ENCODE peak calls at places on chromosomes 2 and 18, in nine cellular contexts. S, X, K, U, C, M, E, J and I are unnamed samples.

GRCh38 chr2:158610059-158610458 is 153.3 kb downstream of the PKP4 start:
- DNase-seq in S (no peak), X (no peak), K (no peak), U (no peak), C (no peak), M (no peak), E (no peak), J (no peak), I (no peak)

GRCh38 chr2:67797801-67798535 is 264.8 kb downstream of the C1D start:
- DNase-seq in S (no peak), X (no peak), K (peak; percentile 26), U (peak; percentile 26), C (no peak), M (no peak), E (peak; percentile 45), J (no peak), I (peak; percentile 19)

GRCh38 chr2:6354546-6354945 is 511.2 kb downstream of the CMPK2 start:
- DNase-seq in S (no peak), X (no peak), K (no peak), U (no peak), C (no peak), M (no peak), E (no peak), J (no peak), I (no peak)

GRCh38 chr2:186328848-186329247 is 157.2 kb upstream of the ZC3H15 start:
- DNase-seq in S (no peak), X (no peak), K (no peak), U (no peak), C (no peak), M (no peak), E (no peak), J (no peak), I (peak; percentile 18)

GRCh38 chr2:68857855-68858456 is 13.2 kb downstream of the BMP10 start:
- DNase-seq in S (no peak), X (no peak), K (no peak), U (no peak), C (no peak), M (no peak), E (peak; percentile 17), J (no peak), I (no peak)

GRCh38 chr2:175445276-175445675 is 263.8 kb upstream of the ATP5MC3 start:
- DNase-seq in S (no peak), X (no peak), K (no peak), U (no peak), C (no peak), M (no peak), E (no peak), J (no peak), I (no peak)

GRCh38 chr2:69617744-69618143 is 25.8 kb downstream of the AAK1 start:
- DNase-seq in S (no peak), X (no peak), K (no peak), U (no peak), C (no peak), M (no peak), E (no peak), J (no peak), I (no peak)

GRCh38 chr2:174779361-174779928 is 15.2 kb upstream of the CHRNA1 start:
- DNase-seq in S (no peak), X (peak; percentile 48), K (no peak), U (no peak), C (no peak), M (no peak), E (peak; percentile 72), J (no peak), I (peak; percentile 35)

GRCh38 chr2:31268344-31268743 is 34.4 kb downstream of the EHD3 start:
- DNase-seq in S (no peak), X (no peak), K (no peak), U (no peak), C (no peak), M (no peak), E (no peak), J (no peak), I (no peak)

GRCh38 chr2:70939001-70939846 is 3.5 kb downstream of the ATP6V1B1 start:
- DNase-seq in S (no peak), X (peak; percentile 26), K (no peak), U (no peak), C (no peak), M (no peak), E (no peak), J (no peak), I (no peak)

GRCh38 chr2:134502090-134502487 is 216.7 kb downstream of the TMEM163 start:
- DNase-seq in S (no peak), X (no peak), K (no peak), U (no peak), C (no peak), M (no peak), E (no peak), J (no peak), I (no peak)

GRCh38 chr2:86336350-86337234 is 834 bp downstream of the REEP1 start:
- DNase-seq in S (peak; percentile 13), X (no peak), K (no peak), U (no peak), C (peak; percentile 46), M (no peak), E (no peak), J (no peak), I (no peak)

GRCh38 chr2:126886201-126886905 is 12.3 kb upstream of the TEX51 start:
- DNase-seq in S (peak; percentile 89), X (no peak), K (peak; percentile 88), U (no peak), C (peak; percentile 80), M (peak; percentile 42), E (peak; percentile 37), J (peak; percentile 50), I (peak; percentile 82)

GRCh38 chr2:26064846-26065245 is 31.0 kb downstream of the RAB10 start:
- DNase-seq in S (no peak), X (no peak), K (no peak), U (no peak), C (no peak), M (no peak), E (no peak), J (no peak), I (no peak)

GRCh38 chr2:56102866-56103265 is 80.9 kb upstream of the CCDC85A start:
- DNase-seq in S (no peak), X (no peak), K (no peak), U (no peak), C (no peak), M (no peak), E (peak; percentile 56), J (no peak), I (peak; percentile 48)

GRCh38 chr2:3491306-3491705 is 28.0 kb downstream of the ADI1 start:
- DNase-seq in S (no peak), X (no peak), K (no peak), U (no peak), C (no peak), M (no peak), E (no peak), J (no peak), I (peak; percentile 4)

GRCh38 chr2:124836415-124836814 is 811.3 kb downstream of the CNTNAP5 start:
- DNase-seq in S (no peak), X (no peak), K (no peak), U (no peak), C (no peak), M (no peak), E (peak; percentile 11), J (no peak), I (no peak)

GRCh38 chr2:234830853-234831252 is 121.0 kb upstream of the SH3BP4 start:
- DNase-seq in S (no peak), X (no peak), K (no peak), U (no peak), C (no peak), M (no peak), E (no peak), J (no peak), I (no peak)

GRCh38 chr18:12585218-12585617 is 72.7 kb downstream of the SPIRE1 start:
- DNase-seq in S (no peak), X (no peak), K (no peak), U (no peak), C (no peak), M (no peak), E (no peak), J (no peak), I (no peak)

GRCh38 chr2:234293973-234294372 is 202.9 kb downstream of the ARL4C start:
- DNase-seq in S (no peak), X (no peak), K (no peak), U (no peak), C (no peak), M (no peak), E (no peak), J (no peak), I (no peak)

GRCh38 chr2:9235388-9236344 is 29.1 kb downstream of the ASAP2 start:
- DNase-seq in S (no peak), X (no peak), K (no peak), U (no peak), C (no peak), M (no peak), E (peak; percentile 93), J (no peak), I (peak; percentile 49)

GRCh38 chr2:119481501-119482455 is 42.5 kb downstream of the SCTR start:
- DNase-seq in S (no peak), X (no peak), K (no peak), U (no peak), C (no peak), M (no peak), E (no peak), J (no peak), I (no peak)

GRCh38 chr2:88874063-88874657 is 182.7 kb downstream of the RPIA start:
- DNase-seq in S (peak; percentile 47), X (no peak), K (peak; percentile 53), U (peak; percentile 8), C (no peak), M (peak; percentile 52), E (peak; percentile 48), J (peak; percentile 55), I (peak; percentile 63)

GRCh38 chr2:42327125-42327524 is 33.9 kb downstream of the COX7A2L start:
- DNase-seq in S (no peak), X (no peak), K (no peak), U (no peak), C (no peak), M (no peak), E (no peak), J (no peak), I (no peak)